ENCODE peak calls at places on chromosomes 13 and 19, in five cellular contexts. D is neuronal stem cell; H is PC-3; F is CD4-positive, alpha-beta memory T cell; V is ascending aorta. M is an unnamed sample.

GRCh38 chr19:41861098-41861768 is 1.2 kb downstream of the RPS19 start:
- DNase-seq in D (no peak), H (no peak), F (no peak), V (no peak), M (no peak)

GRCh38 chr13:87884874-87885273 is 213.7 kb downstream of the SLITRK5 start:
- DNase-seq in D (peak; percentile 15), H (peak; percentile 29), F (no peak), V (no peak), M (no peak)

GRCh38 chr13:52127783-52128702 is 830 bp downstream of the NEK5 start:
- DNase-seq in D (peak; percentile 70), H (peak; percentile 79), F (peak; percentile 59), V (no peak), M (peak; percentile 66)

GRCh38 chr13:38398810-38399493 is 49.3 kb downstream of the UFM1 start:
- DNase-seq in D (no peak), H (peak; percentile 8), F (no peak), V (no peak), M (peak; percentile 3)

GRCh38 chr19:19860756-19861390 is 4.8 kb upstream of the ZNF253 start:
- DNase-seq in D (peak; percentile 84), H (no peak), F (peak; percentile 69), V (no peak), M (no peak)

GRCh38 chr13:39106216-39106995 is 68.2 kb downstream of the NHLRC3 start:
- DNase-seq in D (no peak), H (no peak), F (no peak), V (no peak), M (no peak)

GRCh38 chr13:30864352-30865130 is 41.5 kb upstream of the MEDAG start:
- DNase-seq in D (no peak), H (no peak), F (no peak), V (no peak), M (no peak)

GRCh38 chr13:67803118-67803517 is 573.0 kb upstream of the PCDH9 start:
- DNase-seq in D (no peak), H (no peak), F (no peak), V (no peak), M (no peak)

GRCh38 chr13:111846396-111847174 is 220.4 kb upstream of the SOX1 start:
- DNase-seq in D (no peak), H (no peak), F (no peak), V (no peak), M (no peak)

GRCh38 chr19:32343550-32344262 is 1.7 kb upstream of the ZNF507 start:
- DNase-seq in D (no peak), H (peak; percentile 84), F (no peak), V (no peak), M (no peak)

GRCh38 chr19:44608391-44608821 is 5.0 kb upstream of the IGSF23 start:
- DNase-seq in D (no peak), H (peak; percentile 54), F (no peak), V (no peak), M (no peak)

GRCh38 chr13:106376411-106377112 is 158.9 kb downstream of the EFNB2 start:
- DNase-seq in D (no peak), H (peak; percentile 91), F (no peak), V (no peak), M (no peak)

GRCh38 chr13:49836516-49836915 is 44.0 kb upstream of the KPNA3 start:
- DNase-seq in D (peak; percentile 17), H (no peak), F (no peak), V (no peak), M (no peak)

GRCh38 chr19:10815007-10815531 is 20.9 kb downstream of the TMED1 start:
- DNase-seq in D (no peak), H (no peak), F (no peak), V (no peak), M (no peak)

GRCh38 chr19:10815969-10816635 is 19.9 kb downstream of the TMED1 start:
- DNase-seq in D (no peak), H (no peak), F (no peak), V (no peak), M (no peak)

GRCh38 chr19:10818306-10819123 is 17.5 kb downstream of the TMED1 start:
- DNase-seq in D (no peak), H (no peak), F (no peak), V (no peak), M (no peak)

GRCh38 chr19:10817291-10818038 is 18.5 kb downstream of the TMED1 start:
- DNase-seq in D (no peak), H (no peak), F (no peak), V (peak; percentile 42), M (no peak)

GRCh38 chr19:10816691-10817090 is 19.3 kb downstream of the TMED1 start:
- DNase-seq in D (no peak), H (no peak), F (no peak), V (no peak), M (no peak)
- H3K4me3 ChIP-seq in D (no peak overlapping the region), H (no peak overlapping the region), F (no peak overlapping the region), V (peak overlapping the region; percentile 65), M (no peak overlapping the region)

GRCh38 chr19:13965926-13966683 is 13.8 kb downstream of the DCAF15 start:
- DNase-seq in D (no peak), H (no peak), F (no peak), V (no peak), M (no peak)
- H3K4me3 ChIP-seq in D (no peak overlapping the region), H (no peak overlapping the region), F (no peak overlapping the region), V (no peak overlapping the region), M (no peak overlapping the region)

GRCh38 chr19:16199275-16199932 is 1.7 kb downstream of the AP1M1 start:
- DNase-seq in D (no peak), H (no peak), F (no peak), V (no peak), M (no peak)
- H3K4me3 ChIP-seq in D (peak overlapping the region; percentile 23), H (peak overlapping the region; percentile 86), F (no peak overlapping the region), V (peak overlapping the region; percentile 93), M (no peak overlapping the region)

GRCh38 chr19:50485284-50485955 is 8.8 kb upstream of the GARIN5A start:
- DNase-seq in D (no peak), H (no peak), F (no peak), V (no peak), M (no peak)

GRCh38 chr19:50489461-50490011 is 12.9 kb upstream of the GARIN5A start:
- DNase-seq in D (no peak), H (no peak), F (no peak), V (no peak), M (no peak)

GRCh38 chr19:50490411-50490811 is 13.8 kb upstream of the GARIN5A start:
- DNase-seq in D (no peak), H (no peak), F (no peak), V (no peak), M (no peak)

GRCh38 chr19:50488795-50489194 is 12.1 kb upstream of the GARIN5A start:
- DNase-seq in D (no peak), H (no peak), F (no peak), V (no peak), M (no peak)

DNA sequence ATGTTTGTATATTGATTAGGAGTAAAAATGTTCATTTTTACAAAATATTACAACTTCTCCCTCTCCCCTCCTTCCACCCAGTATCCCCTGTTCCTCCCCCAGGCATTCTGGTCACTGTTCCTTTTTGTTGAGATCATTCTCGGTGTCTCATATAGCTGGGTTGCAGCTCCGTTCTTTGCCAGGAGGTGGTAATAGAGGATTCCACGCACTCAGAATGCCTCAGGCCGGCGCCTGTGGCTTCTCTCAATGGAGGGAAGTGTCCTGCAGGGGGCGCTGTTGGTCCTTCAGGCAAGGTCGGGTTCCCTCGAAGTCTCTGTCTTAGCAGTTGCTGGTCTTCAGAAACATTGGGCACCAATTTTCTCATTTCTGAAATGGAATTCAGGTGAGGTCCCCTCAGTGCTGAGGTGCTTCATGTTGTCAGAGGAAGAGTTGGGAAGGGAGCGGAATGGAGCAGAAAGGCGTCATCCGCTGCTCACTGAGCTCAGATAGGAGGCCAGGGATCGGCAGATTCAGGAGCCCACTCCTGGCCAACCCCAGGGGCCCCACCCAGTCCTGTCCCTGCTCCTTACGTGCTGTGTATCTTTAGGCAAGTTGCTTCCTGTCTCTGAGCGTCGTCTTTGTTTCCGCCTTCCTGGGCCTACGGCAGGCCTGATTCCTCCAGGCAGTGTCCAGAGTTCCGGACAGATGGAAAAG is 10.3 kb upstream of the GARIN5A start:
- DNase-seq in D (no peak), H (peak; percentile 83), F (no peak), V (no peak), M (peak; percentile 64)
- H3K4me3 ChIP-seq in D (no peak overlapping the region), H (no peak overlapping the region), F (no peak overlapping the region), V (no peak overlapping the region), M (no peak overlapping the region)

DNA sequence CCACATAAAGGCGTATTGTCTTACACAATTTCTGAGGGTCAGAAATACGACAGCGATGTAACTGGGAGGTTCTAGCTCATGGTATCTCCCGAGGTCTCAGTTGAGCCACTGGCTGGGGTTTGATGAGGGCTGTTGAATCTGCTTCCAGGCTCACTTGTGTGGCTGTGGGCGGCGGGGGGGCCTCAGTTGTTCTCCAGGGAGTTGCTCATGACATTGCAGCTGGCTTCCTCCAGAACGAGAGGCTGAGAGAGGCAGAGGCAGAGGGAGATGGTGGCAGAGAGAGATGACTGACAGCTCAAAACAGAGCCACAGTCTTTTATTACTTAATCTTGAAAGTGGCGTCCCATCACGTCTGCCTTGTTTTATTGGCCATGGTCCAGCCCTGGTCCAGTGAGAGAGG is 6.2 kb upstream of the NLRP5 start:
- DNase-seq in D (no peak), H (no peak), F (no peak), V (no peak), M (no peak)
- H3K4me3 ChIP-seq in D (no peak overlapping the region), H (no peak overlapping the region), F (no peak overlapping the region), V (no peak overlapping the region), M (no peak overlapping the region)

GRCh38 chr19:40565355-40565754 is 11.3 kb upstream of the SHKBP1 start:
- DNase-seq in D (no peak), H (no peak), F (no peak), V (no peak), M (no peak)

GRCh38 chr19:40565910-40566495 is 10.7 kb upstream of the SHKBP1 start:
- DNase-seq in D (no peak), H (no peak), F (no peak), V (no peak), M (no peak)

GRCh38 chr19:40567750-40568494 is 8.8 kb upstream of the SHKBP1 start:
- DNase-seq in D (no peak), H (no peak), F (no peak), V (no peak), M (no peak)

GRCh38 chr19:40570313-40571004 is 6.2 kb upstream of the SHKBP1 start:
- DNase-seq in D (peak; percentile 99), H (peak; percentile 98), F (peak; percentile 98), V (peak; percentile 96), M (peak; percentile 99)

DNA sequence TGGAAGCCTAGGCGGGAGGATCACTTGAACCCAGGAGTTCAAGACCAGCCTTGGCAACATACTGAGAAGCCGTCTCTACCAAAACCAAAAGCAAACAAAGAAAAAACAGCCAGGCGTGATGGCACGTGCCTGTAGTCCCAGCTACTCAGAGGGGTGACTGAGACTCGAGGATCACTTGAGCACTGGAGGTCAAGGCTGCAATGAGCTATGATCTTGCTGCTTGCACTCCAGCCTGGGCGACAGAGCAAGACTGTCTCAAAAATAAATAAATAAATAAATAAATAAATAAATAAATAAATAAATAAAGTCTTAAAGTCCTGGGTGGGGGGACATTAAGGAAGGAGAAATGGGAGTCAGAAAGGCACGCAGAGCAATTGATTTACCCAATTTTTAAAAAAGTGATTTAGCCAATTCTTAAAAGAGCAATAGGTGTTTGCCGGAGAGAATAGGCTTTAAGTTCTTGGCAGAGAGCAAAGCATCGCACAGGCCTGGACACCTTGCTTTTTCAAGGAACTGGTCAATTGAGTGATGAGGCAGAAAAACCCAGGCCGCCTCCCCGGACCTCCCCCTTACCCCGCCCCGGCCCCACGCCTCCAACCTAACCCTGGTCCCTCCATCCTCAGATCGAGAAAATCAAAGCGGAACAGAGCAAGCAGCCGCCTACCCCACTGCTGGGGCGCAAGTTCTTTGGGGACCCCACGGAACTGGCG is 9.5 kb upstream of the SHKBP1 start:
- DNase-seq in D (no peak), H (no peak), F (no peak), V (no peak), M (no peak)
- H3K4me3 ChIP-seq in D (no peak overlapping the region), H (no peak overlapping the region), F (no peak overlapping the region), V (peak overlapping the region; percentile 56), M (no peak overlapping the region)

M was measured in Jurkat, Clone E6-1.